ENCODE peak calls at places on chromosomes 1 and 21, in four cellular contexts. One of them, this sample, is unnamed.

GRCh38 chr1:175885247-175885646 is 141.9 kb upstream of the TNR start:
- DNase-seq in GM23338: no peak
- DNase-seq in tibial nerve: no peak
- DNase-seq in dorsolateral prefrontal cortex: no peak
- DNase-seq in this sample: no peak

GRCh38 chr1:112935474-112936289 is 20.3 kb downstream of the SLC16A1 start:
- DNase-seq in dorsolateral prefrontal cortex: no peak
- DNase-seq in GM23338: no peak
- DNase-seq in tibial nerve: no peak
- DNase-seq in this sample: peak

GRCh38 chr1:203512830-203513578 is 19.1 kb downstream of the OPTC start:
- DNase-seq in dorsolateral prefrontal cortex: peak
- DNase-seq in tibial nerve: no peak
- DNase-seq in GM23338: no peak
- DNase-seq in this sample: peak

GRCh38 chr21:45403825-45404725 is 890 bp upstream of the COL18A1 start:
- DNase-seq in tibial nerve: peak
- DNase-seq in GM23338: peak
- DNase-seq in dorsolateral prefrontal cortex: no peak
- DNase-seq in this sample: peak

GRCh38 chr1:36612121-36612520 is 129.4 kb upstream of the CSF3R start:
- DNase-seq in GM23338: no peak
- DNase-seq in tibial nerve: no peak
- DNase-seq in dorsolateral prefrontal cortex: no peak
- DNase-seq in this sample: no peak

GRCh38 chr1:18697541-18697940 is 66.9 kb downstream of the PAX7 start:
- DNase-seq in tibial nerve: no peak
- DNase-seq in GM23338: no peak
- DNase-seq in dorsolateral prefrontal cortex: no peak
- DNase-seq in this sample: no peak

GRCh38 chr1:46097149-46097472 is 35.3 kb downstream of the PIK3R3 start:
- DNase-seq in GM23338: no peak
- DNase-seq in tibial nerve: no peak
- DNase-seq in dorsolateral prefrontal cortex: no peak
- DNase-seq in this sample: no peak

GRCh38 chr1:117146570-117147340 is 25.2 kb upstream of the TRIM45 start:
- DNase-seq in tibial nerve: no peak
- DNase-seq in dorsolateral prefrontal cortex: no peak
- DNase-seq in GM23338: peak
- DNase-seq in this sample: peak

GRCh38 chr1:222073307-222073995 is 331.6 kb upstream of the DUSP10 start:
- DNase-seq in dorsolateral prefrontal cortex: no peak
- DNase-seq in GM23338: no peak
- DNase-seq in tibial nerve: no peak
- DNase-seq in this sample: peak

GRCh38 chr1:17239420-17239819 is 9.5 kb upstream of the PADI3 start:
- DNase-seq in GM23338: peak
- DNase-seq in dorsolateral prefrontal cortex: no peak
- DNase-seq in tibial nerve: no peak
- DNase-seq in this sample: peak

GRCh38 chr1:33244143-33244808 is 12.0 kb upstream of the ZNF362 start:
- DNase-seq in dorsolateral prefrontal cortex: no peak
- DNase-seq in tibial nerve: no peak
- DNase-seq in GM23338: no peak
- DNase-seq in this sample: peak

GRCh38 chr1:175073054-175073453 is 5.4 kb downstream of the TNN start:
- DNase-seq in tibial nerve: peak
- DNase-seq in dorsolateral prefrontal cortex: no peak
- DNase-seq in GM23338: no peak
- DNase-seq in this sample: peak

GRCh38 chr1:26799479-26800133 is 11.9 kb downstream of the PIGV start:
- DNase-seq in dorsolateral prefrontal cortex: peak
- DNase-seq in tibial nerve: no peak
- DNase-seq in GM23338: peak
- DNase-seq in this sample: peak

GRCh38 chr1:66752000-66752592 is at the start of gene DYNLT5:
- DNase-seq in GM23338: peak
- DNase-seq in tibial nerve: peak
- DNase-seq in dorsolateral prefrontal cortex: peak
- DNase-seq in this sample: peak

GRCh38 chr1:154442006-154442740 is 37.0 kb downstream of the IL6R start:
- DNase-seq in dorsolateral prefrontal cortex: no peak
- DNase-seq in tibial nerve: no peak
- DNase-seq in GM23338: peak
- DNase-seq in this sample: peak

GRCh38 chr1:157407917-157408525 is 144.3 kb downstream of the FCRL5 start:
- DNase-seq in dorsolateral prefrontal cortex: no peak
- DNase-seq in tibial nerve: no peak
- DNase-seq in GM23338: no peak
- DNase-seq in this sample: no peak

GRCh38 chr1:84387480-84388163 is 10.7 kb upstream of the DNASE2B start:
- DNase-seq in dorsolateral prefrontal cortex: no peak
- DNase-seq in GM23338: peak
- DNase-seq in tibial nerve: no peak
- DNase-seq in this sample: no peak

GRCh38 chr1:168135116-168135981 is 1.4 kb downstream of the GPR161 start:
- DNase-seq in tibial nerve: no peak
- DNase-seq in GM23338: peak
- DNase-seq in dorsolateral prefrontal cortex: no peak
- DNase-seq in this sample: peak

GRCh38 chr1:36528361-36529349 is 45.9 kb upstream of the CSF3R start:
- DNase-seq in GM23338: peak
- DNase-seq in dorsolateral prefrontal cortex: no peak
- DNase-seq in tibial nerve: no peak
- DNase-seq in this sample: peak

GRCh38 chr21:38857152-38857825 is 51.6 kb downstream of the ETS2 start:
- DNase-seq in dorsolateral prefrontal cortex: no peak
- DNase-seq in tibial nerve: no peak
- DNase-seq in GM23338: no peak
- DNase-seq in this sample: no peak

GRCh38 chr1:226572325-226572726 is 23.8 kb downstream of the STUM start:
- DNase-seq in GM23338: no peak
- DNase-seq in tibial nerve: no peak
- DNase-seq in dorsolateral prefrontal cortex: no peak
- DNase-seq in this sample: no peak

GRCh38 chr1:226568975-226569741 is 20.6 kb downstream of the STUM start:
- DNase-seq in dorsolateral prefrontal cortex: no peak
- DNase-seq in tibial nerve: no peak
- DNase-seq in GM23338: no peak
- DNase-seq in this sample: no peak

GRCh38 chr1:226568077-226568831 is 19.7 kb downstream of the STUM start:
- DNase-seq in GM23338: peak
- DNase-seq in dorsolateral prefrontal cortex: peak
- DNase-seq in tibial nerve: no peak
- DNase-seq in this sample: no peak

GRCh38 chr1:226571901-226572300 is 23.3 kb downstream of the STUM start:
- DNase-seq in dorsolateral prefrontal cortex: no peak
- DNase-seq in GM23338: no peak
- DNase-seq in tibial nerve: no peak
- DNase-seq in this sample: no peak

DNA sequence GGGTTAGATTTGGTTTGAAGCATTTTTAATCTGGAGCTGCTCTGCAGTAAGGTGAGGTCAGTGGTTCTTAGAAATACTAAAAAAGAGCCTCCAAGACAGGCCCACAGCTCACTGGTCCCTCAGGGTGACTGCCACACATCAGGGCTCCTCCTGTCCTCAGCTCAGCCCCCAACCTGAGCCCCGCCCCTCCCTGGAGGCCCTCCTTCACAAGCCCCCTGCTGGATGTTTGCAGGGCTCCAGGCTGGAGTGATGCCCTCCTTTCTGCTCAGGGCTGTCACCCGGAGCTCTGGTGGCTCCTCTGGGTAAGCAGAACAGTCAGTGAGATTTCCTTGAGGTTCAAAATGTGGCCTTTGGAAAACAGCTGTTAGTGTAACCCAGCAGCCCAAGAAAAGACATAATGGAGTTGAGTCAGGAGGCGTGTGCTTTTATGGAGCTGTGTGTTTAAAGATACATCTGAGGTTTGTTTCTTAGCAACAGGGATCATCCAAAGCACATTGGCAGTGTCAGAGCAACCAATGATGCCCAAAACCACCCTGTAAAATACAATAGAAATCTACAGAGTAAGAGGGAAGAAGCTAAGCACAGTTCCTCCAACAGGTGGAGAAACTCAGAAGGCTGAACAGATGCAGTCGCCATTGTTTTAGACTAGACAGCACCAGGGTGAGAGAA is 21.4 kb downstream of the STUM start:
- DNase-seq in GM23338: peak
- DNase-seq in tibial nerve: no peak
- DNase-seq in dorsolateral prefrontal cortex: no peak
- DNase-seq in this sample: no peak
- H3K4me3 ChIP-seq in GM23338: no peak
- H3K4me3 ChIP-seq in tibial nerve: no peak
- H3K4me3 ChIP-seq in dorsolateral prefrontal cortex: no peak
- H3K4me3 ChIP-seq in this sample: no peak

GRCh38 chr1:43653339-43653738 is 3.4 kb downstream of the KDM4A start:
- DNase-seq in tibial nerve: no peak
- DNase-seq in dorsolateral prefrontal cortex: peak
- DNase-seq in GM23338: peak
- DNase-seq in this sample: peak
- TF ChIP-seq CTCF in tibial nerve: no peak
- TF ChIP-seq CTCF in dorsolateral prefrontal cortex: peak
- TF ChIP-seq CTCF in GM23338: peak
- TF ChIP-seq CTCF in this sample: peak

GRCh38 chr1:226457307-226457712 is 49.4 kb upstream of the PARP1 start:
- DNase-seq in tibial nerve: no peak
- DNase-seq in dorsolateral prefrontal cortex: no peak
- DNase-seq in GM23338: peak
- DNase-seq in this sample: no peak
- H3K4me3 ChIP-seq in tibial nerve: no peak
- H3K4me3 ChIP-seq in dorsolateral prefrontal cortex: no peak
- H3K4me3 ChIP-seq in GM23338: no peak
- H3K4me3 ChIP-seq in this sample: no peak

GRCh38 chr21:42496120-42496838 is at the start of gene RSPH1:
- DNase-seq in tibial nerve: peak
- DNase-seq in GM23338: peak
- DNase-seq in dorsolateral prefrontal cortex: peak
- DNase-seq in this sample: peak
- TF ChIP-seq CTCF in tibial nerve: no peak
- TF ChIP-seq CTCF in GM23338: no peak
- TF ChIP-seq CTCF in dorsolateral prefrontal cortex: no peak
- TF ChIP-seq CTCF in this sample: no peak

GRCh38 chr21:34745557-34746255 is 76.9 kb downstream of the CLIC6 start:
- DNase-seq in dorsolateral prefrontal cortex: peak
- DNase-seq in GM23338: peak
- DNase-seq in tibial nerve: peak
- DNase-seq in this sample: peak
- H3K4me3 ChIP-seq in dorsolateral prefrontal cortex: no peak
- H3K4me3 ChIP-seq in GM23338: no peak
- H3K4me3 ChIP-seq in tibial nerve: no peak
- H3K4me3 ChIP-seq in this sample: no peak

DNA sequence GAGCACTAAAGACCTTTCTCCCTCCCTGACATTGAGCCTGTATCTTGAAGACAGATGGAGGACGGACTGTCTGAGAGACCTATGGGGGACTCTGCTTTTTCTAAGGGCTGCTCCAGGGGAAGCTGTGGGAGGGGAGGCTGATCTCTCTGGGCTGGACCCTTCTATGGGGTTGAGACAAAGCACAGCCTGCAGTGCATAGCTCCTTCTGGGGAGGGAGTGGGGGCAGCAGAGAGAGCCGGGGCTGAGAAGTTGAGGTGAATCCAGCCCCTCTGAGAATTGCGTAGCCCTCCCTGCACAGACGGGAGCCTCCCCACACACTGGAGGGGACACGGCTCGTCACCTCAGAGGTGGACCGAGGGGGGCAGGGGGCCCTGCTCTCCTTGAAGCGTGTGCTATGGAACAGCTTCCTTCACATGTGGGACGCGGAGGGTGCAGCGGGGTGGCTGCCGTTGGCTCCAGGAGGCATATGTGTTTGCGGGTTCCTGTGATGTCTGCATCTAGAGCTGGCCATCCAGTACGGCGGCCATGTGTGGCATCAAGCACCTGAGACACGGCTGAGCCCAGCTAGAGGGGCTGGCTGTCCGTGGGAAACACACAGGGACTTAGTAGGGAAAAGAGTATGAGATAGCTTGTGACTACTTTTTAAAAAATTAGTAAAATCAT is 299.1 kb downstream of the CAMTA1 start:
- DNase-seq in GM23338: peak
- DNase-seq in tibial nerve: no peak
- DNase-seq in dorsolateral prefrontal cortex: no peak
- DNase-seq in this sample: no peak
- TF ChIP-seq CTCF in GM23338: peak
- TF ChIP-seq CTCF in tibial nerve: no peak
- TF ChIP-seq CTCF in dorsolateral prefrontal cortex: no peak
- TF ChIP-seq CTCF in this sample: no peak

DNA sequence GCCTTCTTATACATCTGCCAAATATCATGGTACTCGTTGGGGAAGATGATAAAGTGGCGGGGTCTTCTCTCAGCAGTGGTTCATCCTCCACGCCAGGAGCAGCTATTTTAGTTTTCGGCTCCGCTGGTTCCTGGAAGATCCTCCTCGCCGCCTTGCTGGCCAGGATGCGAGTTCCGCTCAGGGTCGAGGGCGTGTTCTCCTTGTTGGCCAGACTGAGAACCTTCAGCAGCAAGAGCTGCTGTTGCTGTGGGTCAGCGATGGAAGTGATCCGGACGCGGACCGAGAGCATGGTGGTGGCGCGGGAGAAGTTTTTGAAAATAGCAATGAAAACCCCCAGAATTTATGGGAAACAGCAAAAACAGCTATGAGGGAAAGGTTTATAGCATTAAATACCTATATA is 11.4 kb upstream of the CFAP126 start:
- DNase-seq in tibial nerve: no peak
- DNase-seq in dorsolateral prefrontal cortex: no peak
- DNase-seq in GM23338: peak
- DNase-seq in this sample: peak
- H3K4me3 ChIP-seq in tibial nerve: no peak
- H3K4me3 ChIP-seq in dorsolateral prefrontal cortex: no peak
- H3K4me3 ChIP-seq in GM23338: no peak
- H3K4me3 ChIP-seq in this sample: peak

GRCh38 chr1:209490013-209490412 is 93.5 kb upstream of the CAMK1G start:
- DNase-seq in GM23338: peak
- DNase-seq in dorsolateral prefrontal cortex: no peak
- DNase-seq in tibial nerve: no peak
- DNase-seq in this sample: peak
- TF ChIP-seq CTCF in GM23338: peak
- TF ChIP-seq CTCF in dorsolateral prefrontal cortex: peak
- TF ChIP-seq CTCF in tibial nerve: no peak
- TF ChIP-seq CTCF in this sample: peak

GRCh38 chr1:145978477-145978859 is 14.0 kb downstream of the POLR3GL start:
- DNase-seq in GM23338: no peak
- DNase-seq in tibial nerve: no peak
- DNase-seq in dorsolateral prefrontal cortex: no peak
- DNase-seq in this sample: no peak
- H3K4me3 ChIP-seq in GM23338: peak
- H3K4me3 ChIP-seq in tibial nerve: peak
- H3K4me3 ChIP-seq in dorsolateral prefrontal cortex: no peak
- H3K4me3 ChIP-seq in this sample: peak